ENCODE peak calls at places on chromosomes 12 and 14, in four cellular contexts. M, W, O and U are unnamed samples.

GRCh38 chr14:84670801-84671200 is 859.1 kb upstream of the FLRT2 start:
- DNase-seq in M (no peak), W (no peak), O (no peak), U (no peak)

GRCh38 chr12:15532364-15532977 is 210.2 kb downstream of the PTPRO start:
- DNase-seq in M (peak; percentile 5), W (peak; percentile 55), O (peak; percentile 4), U (peak; percentile 51)

GRCh38 chr12:65741662-65742480 is 82.4 kb upstream of the HMGA2 start:
- DNase-seq in M (peak; percentile 40), W (peak; percentile 42), O (peak; percentile 11), U (no peak)

GRCh38 chr12:51450816-51451215 is 26.2 kb downstream of the SLC4A8 start:
- DNase-seq in M (no peak), W (no peak), O (no peak), U (no peak)

GRCh38 chr14:42193426-42193766 is 586.7 kb downstream of the LRFN5 start:
- DNase-seq in M (no peak), W (no peak), O (no peak), U (no peak)

GRCh38 chr12:113683566-113683965 is 211.9 kb upstream of the LHX5 start:
- DNase-seq in M (no peak), W (no peak), O (no peak), U (no peak)

GRCh38 chr14:24296341-24297157 is 3.0 kb downstream of the DHRS1 start:
- DNase-seq in M (peak; percentile 77), W (peak; percentile 90), O (peak; percentile 66), U (peak; percentile 66)

GRCh38 chr12:54159549-54159948 is 29.2 kb downstream of the SMUG1 start:
- DNase-seq in M (no peak), W (no peak), O (no peak), U (no peak)

GRCh38 chr12:121036810-121037326 is 2.2 kb downstream of the OASL start:
- DNase-seq in M (no peak), W (no peak), O (no peak), U (no peak)

GRCh38 chr14:75126679-75127473 is at the start of gene NEK9:
- DNase-seq in M (peak; percentile 94), W (peak; percentile 73), O (peak; percentile 84), U (peak; percentile 81)

GRCh38 chr12:109488051-109488665 is 10.7 kb downstream of the UBE3B start:
- DNase-seq in M (no peak), W (no peak), O (no peak), U (no peak)

GRCh38 chr12:114976959-114977358 is 293.0 kb upstream of the TBX3 start:
- DNase-seq in M (no peak), W (peak; percentile 74), O (no peak), U (no peak)

DNA sequence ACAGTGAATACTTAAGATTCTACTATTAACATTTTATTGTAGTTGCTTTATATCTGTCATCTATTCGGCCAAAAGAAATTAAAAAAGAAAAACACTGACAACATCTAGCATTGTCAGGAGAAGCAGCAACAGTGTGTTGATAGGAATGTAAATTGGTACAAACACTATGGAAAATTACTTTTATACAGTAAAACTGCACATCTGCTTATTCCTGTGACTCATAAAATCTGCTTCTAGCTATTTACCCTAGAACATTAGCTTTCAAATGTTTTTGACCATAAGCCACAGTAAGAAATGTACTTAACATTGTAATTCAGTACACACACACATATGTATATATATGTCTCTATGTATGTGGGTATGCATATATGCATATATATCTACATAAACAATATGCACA is 278.9 kb upstream of the GARIN2 start:
- DNase-seq in M (no peak), W (no peak), O (no peak), U (no peak)
- TF ChIP-seq GABPA in M (no peak), W (no peak), O (no peak), U (no peak)

GRCh38 chr14:73236157-73236556 is 1.1 kb upstream of the PAPLN start:
- DNase-seq in M (no peak), W (no peak), O (no peak), U (no peak)

GRCh38 chr14:73233564-73233963 is 3.7 kb upstream of the PAPLN start:
- DNase-seq in M (no peak), W (no peak), O (peak; percentile 2), U (no peak)

GRCh38 chr14:73235531-73236155 is 1.7 kb upstream of the PAPLN start:
- DNase-seq in M (no peak), W (no peak), O (no peak), U (no peak)

GRCh38 chr14:73234029-73234428 is 3.3 kb upstream of the PAPLN start:
- DNase-seq in M (no peak), W (no peak), O (no peak), U (no peak)

DNA sequence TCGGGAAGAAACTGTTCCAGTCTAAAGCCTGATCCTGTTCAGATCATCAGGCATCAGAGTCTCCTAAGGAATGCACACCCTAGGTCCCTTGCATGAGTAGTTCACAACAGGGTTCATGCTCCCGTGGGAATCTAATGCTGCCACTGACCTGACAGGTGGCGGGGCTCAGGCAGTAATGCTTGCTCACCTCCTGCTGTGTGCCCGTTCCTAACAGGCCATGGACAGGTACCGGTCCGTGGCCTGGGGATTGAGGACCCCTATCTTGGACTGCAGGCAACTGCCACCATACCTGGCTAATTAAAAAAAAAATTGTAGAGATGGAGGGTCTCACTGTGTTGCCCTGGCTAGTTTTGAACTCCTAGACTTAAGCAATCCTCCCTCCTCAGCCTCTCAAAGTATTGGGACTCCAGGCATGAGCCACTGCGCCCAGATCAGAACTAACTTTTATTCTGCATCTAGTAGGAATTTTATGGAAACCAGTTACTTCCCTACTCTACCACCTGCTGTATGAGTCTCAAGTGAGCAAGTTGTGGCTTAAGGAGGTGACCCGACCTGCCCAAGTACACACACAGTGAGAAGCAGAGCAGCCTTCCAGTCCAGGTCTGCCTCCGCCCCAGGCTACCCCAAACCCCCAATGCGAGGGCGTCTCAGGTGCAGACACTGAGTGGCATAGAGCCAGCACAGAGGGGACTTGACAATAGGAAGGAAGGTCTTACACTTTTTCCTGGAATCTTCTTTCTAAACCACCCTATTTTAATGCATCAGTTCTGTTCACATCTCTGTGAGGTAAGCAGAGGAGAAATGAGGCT is 2.5 kb upstream of the PAPLN start:
- DNase-seq in M (no peak), W (no peak), O (no peak), U (no peak)
- H3K4me3 ChIP-seq in M (no peak overlapping the region), W (no peak overlapping the region), O (no peak overlapping the region), U (no peak overlapping the region)

GRCh38 chr12:13695781-13696180 is 285.6 kb downstream of the GRIN2B start:
- DNase-seq in M (no peak), W (no peak), O (no peak), U (no peak)
- TF ChIP-seq CTCF in M (no peak), W (no peak), O (no peak), U (no peak)

DNA sequence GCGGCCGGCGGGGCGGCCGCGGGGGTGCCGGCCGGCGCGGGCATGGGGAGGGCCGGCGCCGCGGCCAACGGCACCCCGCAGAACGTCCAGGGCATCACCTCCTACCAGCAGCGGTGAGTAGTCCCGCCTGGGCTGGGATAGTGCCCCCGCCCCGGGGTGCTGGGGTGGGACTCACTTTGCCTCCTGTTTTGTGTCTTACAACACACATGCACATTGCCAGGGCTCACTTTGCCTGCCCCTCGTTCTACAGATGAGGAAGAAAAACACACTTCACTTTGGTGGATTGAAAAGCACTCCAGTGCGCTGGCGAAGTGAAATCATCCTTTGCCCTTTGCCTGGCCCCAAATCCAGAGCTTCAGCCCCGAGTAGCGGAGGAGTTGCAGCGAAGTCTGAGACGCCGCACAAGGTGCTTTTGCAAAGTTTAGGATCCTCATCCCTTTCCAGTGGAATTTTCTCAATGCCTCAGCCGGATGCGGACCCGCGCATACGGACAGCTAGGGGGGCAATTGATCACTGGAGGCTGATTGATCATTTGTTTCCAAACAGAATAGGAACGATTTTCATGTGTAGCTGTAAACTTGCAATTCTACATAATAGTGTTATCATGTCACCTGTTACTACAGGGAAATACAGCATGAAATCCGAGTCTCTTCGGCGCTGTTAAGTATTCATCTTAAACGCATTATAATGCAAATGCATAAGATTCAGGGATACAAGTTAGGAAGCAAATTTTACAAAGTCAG is 3.6 kb upstream of the NPAS3 start:
- DNase-seq in M (no peak), W (no peak), O (no peak), U (no peak)
- TF ChIP-seq GABPA in M (no peak), W (no peak), O (no peak), U (no peak)

DNA sequence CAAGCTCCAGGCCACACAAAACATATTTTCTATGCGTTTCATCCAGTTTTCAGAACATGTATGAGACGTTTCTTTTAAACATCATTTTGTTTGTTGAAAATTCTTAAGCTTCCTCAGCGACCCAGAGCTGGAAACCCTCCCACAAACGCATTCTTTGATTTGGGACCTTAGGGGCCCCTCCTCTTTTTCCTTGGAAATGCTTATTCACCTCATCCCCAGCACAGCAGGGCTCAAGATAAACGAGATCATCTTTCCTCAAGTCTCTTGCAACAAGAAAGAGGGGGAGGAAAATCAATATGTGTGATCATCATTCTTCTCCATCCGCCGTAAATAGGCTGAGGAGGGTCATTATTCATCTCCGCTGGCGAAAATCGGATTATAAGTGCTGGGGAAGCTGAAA is 1415.2 kb downstream of the AACS start:
- DNase-seq in M (no peak), W (no peak), O (no peak), U (no peak)
- H3K4me3 ChIP-seq in M (no peak overlapping the region), W (no peak overlapping the region), O (no peak overlapping the region), U (no peak overlapping the region)